ENCODE peak calls at places on chromosomes 4 and X, in four cellular contexts. One of them, this sample, is unnamed. For H3K4me1 and H4K20me1, the result is how much of the 10 kb centered on the place peaks cover.

GRCh38 chrX:138745215-138745614 is 33.7 kb upstream of the FGF13 start:
- DNase-seq in HCT116: no peak
- DNase-seq in OCI-LY7: peak
- DNase-seq in IMR-90: peak
- DNase-seq in this sample: peak

GRCh38 chr4:1842993-1843448 is 12.9 kb downstream of the LETM1 start:
- DNase-seq in HCT116: no peak
- DNase-seq in OCI-LY7: no peak
- DNase-seq in IMR-90: peak
- DNase-seq in this sample: no peak

GRCh38 chrX:7024850-7025249 is 122.7 kb upstream of the STS start:
- DNase-seq in HCT116: no peak
- DNase-seq in OCI-LY7: no peak
- DNase-seq in IMR-90: no peak
- DNase-seq in this sample: no peak

GRCh38 chr4:155999743-156000142 is 46.1 kb upstream of the CTSO start:
- DNase-seq in HCT116: peak
- DNase-seq in OCI-LY7: no peak
- DNase-seq in IMR-90: no peak
- DNase-seq in this sample: peak

GRCh38 chrX:24148535-24149345 is 789 bp upstream of the ZFX start:
- DNase-seq in HCT116: no peak
- DNase-seq in OCI-LY7: peak
- DNase-seq in IMR-90: peak
- DNase-seq in this sample: no peak

GRCh38 chrX:316351-317325 is 2.0 kb downstream of the GTPBP6 start:
- DNase-seq in HCT116: no peak
- DNase-seq in OCI-LY7: no peak
- DNase-seq in IMR-90: no peak
- DNase-seq in this sample: no peak

GRCh38 chr4:111641813-111642579 is 503.3 kb upstream of the FAM241A start:
- DNase-seq in HCT116: peak
- DNase-seq in OCI-LY7: peak
- DNase-seq in IMR-90: peak
- DNase-seq in this sample: peak

GRCh38 chr4:26248647-26249046 is 72.2 kb upstream of the RBPJ start:
- DNase-seq in HCT116: no peak
- DNase-seq in OCI-LY7: no peak
- DNase-seq in IMR-90: peak
- DNase-seq in this sample: no peak

GRCh38 chr4:175422331-175422730 is 389.7 kb downstream of the GPM6A start:
- DNase-seq in HCT116: no peak
- DNase-seq in OCI-LY7: no peak
- DNase-seq in IMR-90: peak
- DNase-seq in this sample: no peak

GRCh38 chr4:2339458-2340271 is 77.8 kb upstream of the MXD4 start:
- DNase-seq in HCT116: no peak
- DNase-seq in OCI-LY7: no peak
- DNase-seq in IMR-90: no peak
- DNase-seq in this sample: no peak

GRCh38 chrX:45142185-45142584 is 58.5 kb downstream of the DIPK2B start:
- DNase-seq in HCT116: no peak
- DNase-seq in OCI-LY7: no peak
- DNase-seq in IMR-90: no peak
- DNase-seq in this sample: no peak

GRCh38 chr4:38612996-38613395 is 51.0 kb upstream of the KLF3 start:
- DNase-seq in HCT116: no peak
- DNase-seq in OCI-LY7: no peak
- DNase-seq in IMR-90: no peak
- DNase-seq in this sample: no peak

GRCh38 chrX:37961118-37961517 is 45.2 kb upstream of the SYTL5 start:
- DNase-seq in HCT116: no peak
- DNase-seq in OCI-LY7: no peak
- DNase-seq in IMR-90: no peak
- DNase-seq in this sample: no peak

GRCh38 chr4:129747756-129748155 is 651.8 kb downstream of the C4orf33 start:
- DNase-seq in HCT116: no peak
- DNase-seq in OCI-LY7: no peak
- DNase-seq in IMR-90: no peak
- DNase-seq in this sample: no peak

GRCh38 chr4:74044676-74045075 is 6.2 kb upstream of the CXCL3 start:
- DNase-seq in HCT116: no peak
- DNase-seq in OCI-LY7: no peak
- DNase-seq in IMR-90: peak
- DNase-seq in this sample: no peak

GRCh38 chr4:147843162-147843561 is 111.3 kb downstream of the ARHGAP10 start:
- DNase-seq in HCT116: peak
- DNase-seq in OCI-LY7: peak
- DNase-seq in IMR-90: no peak
- DNase-seq in this sample: no peak

GRCh38 chr4:3413675-3414420 is 27.9 kb upstream of the HGFAC start:
- DNase-seq in HCT116: no peak
- DNase-seq in OCI-LY7: no peak
- DNase-seq in IMR-90: no peak
- DNase-seq in this sample: peak

GRCh38 chr4:169100656-169101055 is 90.6 kb upstream of the CBR4 start:
- DNase-seq in HCT116: no peak
- DNase-seq in OCI-LY7: no peak
- DNase-seq in IMR-90: no peak
- DNase-seq in this sample: peak

GRCh38 chr4:20572976-20573375 is 127.3 kb upstream of the PACRGL start:
- DNase-seq in HCT116: no peak
- DNase-seq in OCI-LY7: no peak
- DNase-seq in IMR-90: no peak
- DNase-seq in this sample: peak

GRCh38 chrX:48086119-48086518 is 14.7 kb upstream of the ZNF630 start:
- DNase-seq in HCT116: peak
- DNase-seq in OCI-LY7: no peak
- DNase-seq in IMR-90: no peak
- DNase-seq in this sample: no peak

GRCh38 chr4:113069212-113069892 is 19.9 kb downstream of the ANK2 start:
- DNase-seq in HCT116: no peak
- DNase-seq in OCI-LY7: no peak
- DNase-seq in IMR-90: no peak
- DNase-seq in this sample: no peak

GRCh38 chr4:21046121-21046520 is 345.9 kb downstream of the PACRGL start:
- DNase-seq in HCT116: no peak
- DNase-seq in OCI-LY7: no peak
- DNase-seq in IMR-90: no peak
- DNase-seq in this sample: no peak

GRCh38 chrX:45769919-45770582 is 569.4 kb upstream of the DIPK2B start:
- DNase-seq in HCT116: no peak
- DNase-seq in OCI-LY7: no peak
- DNase-seq in IMR-90: peak
- DNase-seq in this sample: peak

GRCh38 chr4:138943893-138944292 is 71.7 kb upstream of the NOCT start:
- DNase-seq in HCT116: no peak
- DNase-seq in OCI-LY7: no peak
- DNase-seq in IMR-90: no peak
- DNase-seq in this sample: no peak

DNA sequence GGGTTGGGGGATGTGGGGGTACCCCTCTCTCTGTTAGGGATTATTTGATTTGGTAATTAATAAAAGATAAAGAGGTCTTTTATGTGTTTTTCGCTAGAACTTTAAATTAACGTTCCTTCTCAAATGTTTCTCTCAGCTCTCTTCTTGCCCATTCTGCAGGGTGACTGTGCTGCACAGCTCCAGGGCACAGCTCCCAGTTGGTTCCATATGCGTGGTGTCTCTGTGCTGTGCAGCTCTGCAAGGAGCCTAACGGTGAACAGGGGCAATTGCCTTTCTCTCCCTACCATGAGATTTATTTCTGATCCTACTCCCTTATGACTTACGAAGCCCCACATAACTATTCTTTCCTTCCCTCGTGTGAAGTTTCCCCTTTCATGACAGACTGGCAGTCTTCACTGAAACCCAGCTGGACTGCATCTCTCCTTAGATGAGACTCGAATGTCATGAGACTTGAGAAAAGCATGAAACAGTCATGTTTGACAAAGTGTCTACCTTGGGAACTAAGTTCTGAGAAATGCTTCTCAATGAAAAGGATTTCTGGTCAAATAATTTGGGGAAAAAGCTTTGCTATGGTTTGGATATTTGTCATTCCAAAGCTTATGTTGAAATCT is 50.2 kb upstream of the SPRY1 start:
- DNase-seq in HCT116: no peak
- DNase-seq in OCI-LY7: no peak
- DNase-seq in IMR-90: no peak
- DNase-seq in this sample: no peak
- H3K4me1 ChIP-seq in HCT116: under half
- H3K4me1 ChIP-seq in OCI-LY7: under half
- H3K4me1 ChIP-seq in IMR-90: under half
- H3K4me1 ChIP-seq in this sample: under half

GRCh38 chr4:98919996-98920395 is 8.9 kb downstream of the EIF4E start:
- DNase-seq in HCT116: no peak
- DNase-seq in OCI-LY7: no peak
- DNase-seq in IMR-90: peak
- DNase-seq in this sample: no peak

GRCh38 chr4:98921292-98921691 is 7.6 kb downstream of the EIF4E start:
- DNase-seq in HCT116: no peak
- DNase-seq in OCI-LY7: peak
- DNase-seq in IMR-90: no peak
- DNase-seq in this sample: no peak
- H4K20me1 ChIP-seq in HCT116: under half
- H4K20me1 ChIP-seq in OCI-LY7: under half
- H4K20me1 ChIP-seq in IMR-90: under half
- H4K20me1 ChIP-seq in this sample: under half

GRCh38 chrX:81238166-81238565 is 36.3 kb downstream of the SH3BGRL start:
- DNase-seq in HCT116: no peak
- DNase-seq in OCI-LY7: no peak
- DNase-seq in IMR-90: no peak
- DNase-seq in this sample: no peak
- TF ChIP-seq CTCF in HCT116: no peak
- TF ChIP-seq CTCF in OCI-LY7: no peak
- TF ChIP-seq CTCF in IMR-90: no peak
- TF ChIP-seq CTCF in this sample: no peak

GRCh38 chr4:7876096-7876993 is 63.3 kb downstream of the AFAP1 start:
- DNase-seq in HCT116: no peak
- DNase-seq in OCI-LY7: no peak
- DNase-seq in IMR-90: peak
- DNase-seq in this sample: peak
- H3K4me1 ChIP-seq in HCT116: under half
- H3K4me1 ChIP-seq in OCI-LY7: under half
- H3K4me1 ChIP-seq in IMR-90: under half
- H3K4me1 ChIP-seq in this sample: under half

DNA sequence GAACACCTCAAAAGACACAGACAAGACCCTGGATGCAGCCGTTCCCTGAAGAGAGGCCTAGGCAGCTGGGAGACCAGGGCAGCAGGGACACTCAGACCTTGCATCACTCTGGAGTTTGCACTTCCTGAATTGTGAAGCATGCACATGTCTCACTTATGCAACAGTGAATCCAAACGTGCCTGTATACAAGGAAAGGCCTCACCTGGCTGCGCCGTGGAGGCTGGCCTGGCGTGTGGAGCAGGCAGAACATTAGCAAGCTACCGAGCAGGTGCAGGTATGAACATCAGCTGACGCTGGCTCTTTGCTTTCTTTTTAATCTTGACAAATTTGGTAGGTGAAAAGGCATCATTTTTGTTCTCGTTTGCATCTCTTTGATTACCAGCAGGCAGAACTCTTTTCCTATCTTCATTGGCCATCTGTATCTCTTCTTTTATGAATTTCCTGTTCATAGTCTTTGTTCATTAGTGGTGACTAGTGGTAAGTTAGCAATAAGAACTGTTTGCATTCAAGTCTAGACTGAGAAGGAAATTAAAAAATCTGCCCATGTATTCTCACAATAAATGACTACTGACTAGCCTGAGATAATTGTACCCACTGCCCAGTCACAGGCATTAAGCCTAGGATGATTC is 37.2 kb upstream of the IRAK1 start:
- DNase-seq in HCT116: no peak
- DNase-seq in OCI-LY7: peak
- DNase-seq in IMR-90: peak
- DNase-seq in this sample: no peak
- H4K20me1 ChIP-seq in HCT116: under half
- H4K20me1 ChIP-seq in OCI-LY7: under half
- H4K20me1 ChIP-seq in IMR-90: under half
- H4K20me1 ChIP-seq in this sample: under half